ENCODE peak calls at places on chromosomes 13 and 19, in four cellular contexts. One of them, this sample, is unnamed.

GRCh38 chr19:590396-590745 is 690 bp downstream of the HCN2 start:
- DNase-seq in cardiac fibroblast: peak; percentile 36
- DNase-seq in fibroblast of pulmonary artery: peak; percentile 42
- DNase-seq in colonic mucosa: no peak
- DNase-seq in this sample: peak; percentile 59

GRCh38 chr13:29566864-29567263 is 28.6 kb downstream of the SLC7A1 start:
- DNase-seq in fibroblast of pulmonary artery: no peak
- DNase-seq in colonic mucosa: no peak
- DNase-seq in cardiac fibroblast: no peak
- DNase-seq in this sample: no peak

GRCh38 chr19:5691205-5691929 is 1.3 kb downstream of the RPL36 start:
- DNase-seq in cardiac fibroblast: peak; percentile 61
- DNase-seq in fibroblast of pulmonary artery: peak; percentile 73
- DNase-seq in colonic mucosa: peak; percentile 85
- DNase-seq in this sample: peak; percentile 55

GRCh38 chr19:15589760-15590451 is 25.1 kb upstream of the CYP4F8 start:
- DNase-seq in colonic mucosa: no peak
- DNase-seq in fibroblast of pulmonary artery: no peak
- DNase-seq in cardiac fibroblast: no peak
- DNase-seq in this sample: no peak

GRCh38 chr13:32391101-32391620 is 36.8 kb downstream of the N4BP2L1 start:
- DNase-seq in cardiac fibroblast: no peak
- DNase-seq in fibroblast of pulmonary artery: no peak
- DNase-seq in colonic mucosa: no peak
- DNase-seq in this sample: no peak

GRCh38 chr13:41603917-41604316 is 146.6 kb downstream of the RGCC start:
- DNase-seq in fibroblast of pulmonary artery: peak; percentile 79
- DNase-seq in cardiac fibroblast: peak; percentile 92
- DNase-seq in colonic mucosa: no peak
- DNase-seq in this sample: peak; percentile 96

GRCh38 chr13:99380921-99381645 is 73.9 kb upstream of the GPR183 start:
- DNase-seq in cardiac fibroblast: no peak
- DNase-seq in fibroblast of pulmonary artery: no peak
- DNase-seq in colonic mucosa: no peak
- DNase-seq in this sample: no peak

GRCh38 chr19:996051-996838 is 4.0 kb upstream of the GRIN3B start:
- DNase-seq in cardiac fibroblast: peak; percentile 67
- DNase-seq in fibroblast of pulmonary artery: peak; percentile 57
- DNase-seq in colonic mucosa: peak; percentile 47
- DNase-seq in this sample: peak; percentile 79

GRCh38 chr19:47881757-47882156 is 4.4 kb downstream of the SULT2A1 start:
- DNase-seq in colonic mucosa: no peak
- DNase-seq in fibroblast of pulmonary artery: no peak
- DNase-seq in cardiac fibroblast: no peak
- DNase-seq in this sample: no peak

GRCh38 chr13:94765814-94766213 is 53.5 kb upstream of the SOX21 start:
- DNase-seq in fibroblast of pulmonary artery: no peak
- DNase-seq in colonic mucosa: no peak
- DNase-seq in cardiac fibroblast: no peak
- DNase-seq in this sample: no peak

GRCh38 chr19:42132851-42133528 is 744 bp upstream of the POU2F2 start:
- DNase-seq in colonic mucosa: peak; percentile 69
- DNase-seq in cardiac fibroblast: peak; percentile 51
- DNase-seq in fibroblast of pulmonary artery: no peak
- DNase-seq in this sample: peak; percentile 61

GRCh38 chr19:16612631-16613030 is 15.4 kb downstream of the MED26 start:
- DNase-seq in fibroblast of pulmonary artery: peak; percentile 54
- DNase-seq in colonic mucosa: no peak
- DNase-seq in cardiac fibroblast: peak; percentile 57
- DNase-seq in this sample: no peak

GRCh38 chr13:88031980-88032562 is 360.9 kb downstream of the SLITRK5 start:
- DNase-seq in cardiac fibroblast: peak; percentile 0
- DNase-seq in fibroblast of pulmonary artery: peak; percentile 1
- DNase-seq in colonic mucosa: no peak
- DNase-seq in this sample: peak; percentile 74

GRCh38 chr19:51460164-51460992 is 2.1 kb upstream of the SIGLEC8 start:
- DNase-seq in fibroblast of pulmonary artery: peak; percentile 12
- DNase-seq in cardiac fibroblast: no peak
- DNase-seq in colonic mucosa: no peak
- DNase-seq in this sample: no peak

GRCh38 chr13:111664060-111664459 is 343.6 kb downstream of the TEX29 start:
- DNase-seq in colonic mucosa: no peak
- DNase-seq in fibroblast of pulmonary artery: no peak
- DNase-seq in cardiac fibroblast: no peak
- DNase-seq in this sample: no peak

GRCh38 chr13:106599875-106600797 is 32.2 kb upstream of the ARGLU1 start:
- DNase-seq in fibroblast of pulmonary artery: peak; percentile 85
- DNase-seq in colonic mucosa: peak; percentile 32
- DNase-seq in cardiac fibroblast: peak; percentile 71
- DNase-seq in this sample: no peak

GRCh38 chr13:97935071-97935470 is 18.4 kb upstream of the IPO5 start:
- DNase-seq in cardiac fibroblast: no peak
- DNase-seq in colonic mucosa: no peak
- DNase-seq in fibroblast of pulmonary artery: peak; percentile 42
- DNase-seq in this sample: no peak

GRCh38 chr19:32809754-32810153 is 59.8 kb downstream of the SLC7A9 start:
- DNase-seq in fibroblast of pulmonary artery: no peak
- DNase-seq in colonic mucosa: no peak
- DNase-seq in cardiac fibroblast: no peak
- DNase-seq in this sample: no peak

GRCh38 chr19:6509118-6509971 is 7.2 kb upstream of the TUBB4A start:
- DNase-seq in fibroblast of pulmonary artery: no peak
- DNase-seq in cardiac fibroblast: no peak
- DNase-seq in colonic mucosa: no peak
- DNase-seq in this sample: no peak

GRCh38 chr13:45073809-45074208 is 46.5 kb upstream of the GTF2F2 start:
- DNase-seq in colonic mucosa: no peak
- DNase-seq in cardiac fibroblast: no peak
- DNase-seq in fibroblast of pulmonary artery: no peak
- DNase-seq in this sample: no peak

GRCh38 chr19:17340302-17340870 is 3.0 kb downstream of the GTPBP3 start:
- DNase-seq in colonic mucosa: peak; percentile 84
- DNase-seq in cardiac fibroblast: no peak
- DNase-seq in fibroblast of pulmonary artery: no peak
- DNase-seq in this sample: peak; percentile 29

GRCh38 chr19:54162884-54163283 is 3.4 kb upstream of the LENG1 start:
- DNase-seq in fibroblast of pulmonary artery: no peak
- DNase-seq in cardiac fibroblast: no peak
- DNase-seq in colonic mucosa: no peak
- DNase-seq in this sample: no peak

GRCh38 chr13:43123856-43124255 is 100.5 kb downstream of the DNAJC15 start:
- DNase-seq in cardiac fibroblast: no peak
- DNase-seq in fibroblast of pulmonary artery: no peak
- DNase-seq in colonic mucosa: no peak
- DNase-seq in this sample: no peak

GRCh38 chr13:34942732-34943674 is 933 bp downstream of the NBEA start:
- DNase-seq in colonic mucosa: peak; percentile 27
- DNase-seq in cardiac fibroblast: no peak
- DNase-seq in fibroblast of pulmonary artery: no peak
- DNase-seq in this sample: no peak

GRCh38 chr19:58398087-58398486 is 2.6 kb downstream of the RNF225 start:
- DNase-seq in cardiac fibroblast: no peak
- DNase-seq in fibroblast of pulmonary artery: no peak
- DNase-seq in colonic mucosa: no peak
- DNase-seq in this sample: no peak

GRCh38 chr19:56476671-56477428 is at the start of gene ZNF667:
- DNase-seq in colonic mucosa: peak; percentile 17
- DNase-seq in cardiac fibroblast: peak; percentile 61
- DNase-seq in fibroblast of pulmonary artery: peak; percentile 41
- DNase-seq in this sample: peak; percentile 42

GRCh38 chr19:40466219-40467006 is at the start of gene SPTBN4:
- DNase-seq in fibroblast of pulmonary artery: no peak
- DNase-seq in cardiac fibroblast: no peak
- DNase-seq in colonic mucosa: peak; percentile 37
- DNase-seq in this sample: peak; percentile 5
- TF ChIP-seq CTCF in fibroblast of pulmonary artery: no peak
- TF ChIP-seq CTCF in cardiac fibroblast: no peak
- TF ChIP-seq CTCF in colonic mucosa: no peak
- TF ChIP-seq CTCF in this sample: no peak

GRCh38 chr13:110616103-110617101 is 1.1 kb downstream of the NAXD start:
- DNase-seq in cardiac fibroblast: peak; percentile 85
- DNase-seq in fibroblast of pulmonary artery: peak; percentile 38
- DNase-seq in colonic mucosa: peak; percentile 52
- DNase-seq in this sample: peak; percentile 82

GRCh38 chr13:110617326-110618072 is 2.2 kb downstream of the NAXD start:
- DNase-seq in fibroblast of pulmonary artery: peak; percentile 84
- DNase-seq in cardiac fibroblast: peak; percentile 79
- DNase-seq in colonic mucosa: peak; percentile 53
- DNase-seq in this sample: peak; percentile 66

GRCh38 chr13:110618780-110619179 is 3.4 kb downstream of the NAXD start:
- DNase-seq in fibroblast of pulmonary artery: no peak
- DNase-seq in colonic mucosa: no peak
- DNase-seq in cardiac fibroblast: no peak
- DNase-seq in this sample: no peak

GRCh38 chr13:110620596-110620995 is 5.3 kb downstream of the NAXD start:
- DNase-seq in colonic mucosa: no peak
- DNase-seq in cardiac fibroblast: no peak
- DNase-seq in fibroblast of pulmonary artery: no peak
- DNase-seq in this sample: no peak

DNA sequence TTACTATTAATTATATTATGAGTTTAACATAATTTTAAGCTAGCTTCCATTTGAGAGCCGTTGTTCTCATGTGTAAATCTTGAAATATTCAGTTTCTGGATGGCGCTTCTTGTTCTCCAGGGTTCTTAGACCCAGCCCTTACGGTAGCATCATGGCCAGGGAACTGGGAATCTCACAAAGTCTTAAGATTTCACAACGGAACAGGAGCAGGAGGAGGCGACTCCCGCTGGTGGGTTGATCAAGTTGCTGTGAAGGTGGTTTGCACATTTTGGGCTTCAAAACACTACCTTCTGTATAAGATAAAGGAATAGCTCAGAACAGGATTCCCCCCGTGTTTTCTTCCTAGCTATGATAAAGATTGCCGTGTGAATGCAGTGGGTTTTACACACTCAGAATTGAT is 2.8 kb downstream of the NAXD start:
- DNase-seq in fibroblast of pulmonary artery: no peak
- DNase-seq in colonic mucosa: no peak
- DNase-seq in cardiac fibroblast: no peak
- DNase-seq in this sample: no peak
- H3K4me3 ChIP-seq in fibroblast of pulmonary artery: no peak overlapping the region
- H3K4me3 ChIP-seq in colonic mucosa: no peak overlapping the region
- H3K4me3 ChIP-seq in cardiac fibroblast: no peak overlapping the region
- H3K4me3 ChIP-seq in this sample: no peak overlapping the region

GRCh38 chr13:50170447-50171037 is 155.3 kb downstream of the KCNRG start:
- DNase-seq in cardiac fibroblast: peak; percentile 61
- DNase-seq in fibroblast of pulmonary artery: peak; percentile 59
- DNase-seq in colonic mucosa: no peak
- DNase-seq in this sample: peak; percentile 24

GRCh38 chr13:50179977-50180376 is 164.7 kb downstream of the KCNRG start:
- DNase-seq in colonic mucosa: no peak
- DNase-seq in cardiac fibroblast: no peak
- DNase-seq in fibroblast of pulmonary artery: no peak
- DNase-seq in this sample: no peak

GRCh38 chr13:50171585-50172282 is 156.5 kb downstream of the KCNRG start:
- DNase-seq in fibroblast of pulmonary artery: no peak
- DNase-seq in colonic mucosa: no peak
- DNase-seq in cardiac fibroblast: no peak
- DNase-seq in this sample: no peak

GRCh38 chr13:50168803-50169202 is 153.6 kb downstream of the KCNRG start:
- DNase-seq in cardiac fibroblast: no peak
- DNase-seq in fibroblast of pulmonary artery: no peak
- DNase-seq in colonic mucosa: no peak
- DNase-seq in this sample: peak; percentile 48

DNA sequence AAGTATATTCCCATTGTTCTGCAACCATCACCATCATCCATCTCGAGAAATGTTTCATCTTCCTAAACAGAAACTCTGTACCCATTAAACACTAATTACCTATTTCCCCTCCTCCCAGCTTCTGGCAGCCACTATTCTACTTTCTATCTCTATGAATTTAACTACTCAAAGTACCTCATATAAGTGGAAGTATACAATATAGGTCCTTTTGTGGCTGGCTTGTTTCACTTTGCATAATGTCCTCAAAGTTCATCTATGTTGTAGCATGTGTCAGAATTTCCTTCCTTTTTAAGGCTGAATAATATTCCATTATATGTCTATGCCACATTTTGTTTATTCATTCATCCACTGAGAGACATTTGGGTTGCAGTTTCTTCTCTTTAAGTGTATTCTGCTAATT is 159.4 kb downstream of the KCNRG start:
- DNase-seq in cardiac fibroblast: no peak
- DNase-seq in fibroblast of pulmonary artery: no peak
- DNase-seq in colonic mucosa: no peak
- DNase-seq in this sample: no peak
- TF ChIP-seq CTCF in cardiac fibroblast: no peak
- TF ChIP-seq CTCF in fibroblast of pulmonary artery: no peak
- TF ChIP-seq CTCF in colonic mucosa: no peak
- TF ChIP-seq CTCF in this sample: no peak

GRCh38 chr13:76094645-76095044 is 458.5 kb downstream of the LMO7 start:
- DNase-seq in colonic mucosa: no peak
- DNase-seq in cardiac fibroblast: no peak
- DNase-seq in fibroblast of pulmonary artery: no peak
- DNase-seq in this sample: no peak
- H3K4me3 ChIP-seq in colonic mucosa: no peak overlapping the region
- H3K4me3 ChIP-seq in cardiac fibroblast: no peak overlapping the region
- H3K4me3 ChIP-seq in fibroblast of pulmonary artery: no peak overlapping the region
- H3K4me3 ChIP-seq in this sample: no peak overlapping the region

GRCh38 chr13:91493442-91493841 is 95.0 kb downstream of the GPC5 start:
- DNase-seq in fibroblast of pulmonary artery: no peak
- DNase-seq in cardiac fibroblast: no peak
- DNase-seq in colonic mucosa: no peak
- DNase-seq in this sample: no peak

DNA sequence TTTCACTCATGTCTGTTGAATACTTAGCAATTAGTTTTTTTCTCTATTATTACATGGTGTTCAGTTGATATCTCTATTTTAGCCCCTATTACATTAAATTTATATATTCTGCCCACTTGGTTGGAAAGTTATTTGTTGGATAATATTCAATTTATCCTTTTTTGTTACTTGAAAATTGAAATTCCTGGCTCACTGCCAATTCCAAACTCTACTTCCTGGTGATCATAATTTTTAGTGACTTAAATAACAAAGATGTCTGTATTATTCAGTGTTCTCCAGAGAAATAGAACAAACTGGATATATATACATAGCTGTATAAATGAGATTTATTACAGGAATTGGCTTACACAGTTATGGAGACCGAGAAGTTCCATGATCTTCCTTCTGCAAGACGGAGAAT is 93.6 kb downstream of the GPC5 start:
- DNase-seq in colonic mucosa: no peak
- DNase-seq in cardiac fibroblast: no peak
- DNase-seq in fibroblast of pulmonary artery: no peak
- DNase-seq in this sample: no peak
- TF ChIP-seq CTCF in colonic mucosa: no peak
- TF ChIP-seq CTCF in cardiac fibroblast: no peak
- TF ChIP-seq CTCF in fibroblast of pulmonary artery: no peak
- TF ChIP-seq CTCF in this sample: no peak

DNA sequence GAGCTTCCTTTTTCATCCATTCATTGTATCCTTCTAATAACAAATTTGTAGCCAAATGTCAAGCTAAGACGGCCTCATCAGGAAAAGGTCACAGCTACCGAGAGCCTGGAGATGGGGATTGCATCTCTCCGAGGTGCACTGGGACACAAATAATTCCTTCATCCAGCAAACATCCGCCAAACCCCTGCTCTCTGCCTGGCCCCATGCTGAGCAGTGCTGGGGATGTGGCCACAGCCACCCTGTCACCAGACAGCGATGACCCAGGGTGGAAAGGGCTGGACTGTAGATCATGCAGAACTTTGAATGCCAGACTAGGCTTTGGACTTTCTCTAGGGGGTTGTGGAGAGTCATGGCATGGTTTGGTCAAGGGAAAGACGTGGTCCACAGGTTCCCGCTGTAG is 1.9 kb downstream of the TOMM40 start:
- DNase-seq in cardiac fibroblast: no peak
- DNase-seq in fibroblast of pulmonary artery: no peak
- DNase-seq in colonic mucosa: no peak
- DNase-seq in this sample: no peak
- H3K4me3 ChIP-seq in cardiac fibroblast: no peak overlapping the region
- H3K4me3 ChIP-seq in fibroblast of pulmonary artery: no peak overlapping the region
- H3K4me3 ChIP-seq in colonic mucosa: no peak overlapping the region
- H3K4me3 ChIP-seq in this sample: no peak overlapping the region

This sample was measured in epithelial cell of esophagus.